ENCODE peak calls at places on chromosome 15, in six cellular contexts. L, V, B, J, E and Y are unnamed samples.

GRCh38 chr15:72786244-72786641 is 2.7 kb upstream of the ADPGK start:
- DNase-seq in L (no peak), V (no peak), B (no peak), J (no peak), E (no peak), Y (no peak)

GRCh38 chr15:25674948-25675347 is 188.2 kb downstream of the ATP10A start:
- DNase-seq in L (no peak), V (peak; percentile 10), B (peak; percentile 91), J (peak; percentile 69), E (no peak), Y (no peak)

GRCh38 chr15:33029247-33029646 is 165.3 kb downstream of the FMN1 start:
- DNase-seq in L (no peak), V (no peak), B (no peak), J (no peak), E (no peak), Y (no peak)

GRCh38 chr15:38699633-38700230 is 135.1 kb upstream of the RASGRP1 start:
- DNase-seq in L (peak; percentile 72), V (peak; percentile 76), B (no peak), J (peak; percentile 43), E (peak; percentile 50), Y (no peak)

GRCh38 chr15:94229591-94230365 is 1.6 kb upstream of the MCTP2 start:
- DNase-seq in L (no peak), V (no peak), B (no peak), J (no peak), E (no peak), Y (no peak)

GRCh38 chr15:78382114-78382886 is 42.1 kb downstream of the CRABP1 start:
- DNase-seq in L (no peak), V (no peak), B (no peak), J (no peak), E (no peak), Y (no peak)

GRCh38 chr15:77642793-77643430 is 10.2 kb upstream of the LINGO1 start:
- DNase-seq in L (no peak), V (peak; percentile 29), B (no peak), J (no peak), E (no peak), Y (no peak)

GRCh38 chr15:76310470-76311070 is 699 bp downstream of the ETFA start:
- DNase-seq in L (no peak), V (no peak), B (no peak), J (no peak), E (peak; percentile 46), Y (no peak)

GRCh38 chr15:70164156-70164900 is 66.6 kb upstream of the TLE3 start:
- DNase-seq in L (no peak), V (no peak), B (peak; percentile 39), J (no peak), E (no peak), Y (no peak)

GRCh38 chr15:71413419-71413818 is 298.1 kb downstream of the THSD4 start:
- DNase-seq in L (no peak), V (no peak), B (no peak), J (no peak), E (no peak), Y (no peak)

GRCh38 chr15:65286069-65286703 is 497 bp downstream of the PARP16 start:
- DNase-seq in L (peak; percentile 49), V (peak; percentile 62), B (no peak), J (no peak), E (no peak), Y (no peak)

GRCh38 chr15:77834276-77834990 is 201.7 kb upstream of the LINGO1 start:
- DNase-seq in L (no peak), V (no peak), B (peak; percentile 7), J (no peak), E (no peak), Y (peak; percentile 27)

GRCh38 chr15:65619636-65620290 is 2.0 kb upstream of the SLC24A1 start:
- DNase-seq in L (no peak), V (no peak), B (no peak), J (no peak), E (no peak), Y (no peak)

GRCh38 chr15:98981851-98982722 is 25.5 kb downstream of the PGPEP1L start:
- DNase-seq in L (no peak), V (no peak), B (no peak), J (no peak), E (no peak), Y (no peak)

GRCh38 chr15:101242999-101243336 is 8.9 kb downstream of the CHSY1 start:
- DNase-seq in L (no peak), V (no peak), B (no peak), J (no peak), E (no peak), Y (peak; percentile 58)

GRCh38 chr15:60840306-60840702 is 361.4 kb upstream of the ICE2 start:
- DNase-seq in L (no peak), V (no peak), B (no peak), J (peak; percentile 25), E (no peak), Y (no peak)

GRCh38 chr15:40274350-40275274 is 8.3 kb downstream of the ANKRD63 start:
- DNase-seq in L (peak; percentile 80), V (peak; percentile 86), B (peak; percentile 90), J (peak; percentile 80), E (peak; percentile 40), Y (peak; percentile 96)

GRCh38 chr15:42679285-42680141 is 57.4 kb downstream of the CDAN1 start:
- DNase-seq in L (no peak), V (no peak), B (no peak), J (peak; percentile 49), E (no peak), Y (no peak)

GRCh38 chr15:66006986-66007385 is 137.7 kb downstream of the RAB11A start:
- DNase-seq in L (no peak), V (no peak), B (no peak), J (no peak), E (peak; percentile 68), Y (no peak)

GRCh38 chr15:47717036-47717611 is at the start of gene SEMA6D:
- DNase-seq in L (peak; percentile 77), V (peak; percentile 72), B (peak; percentile 77), J (peak; percentile 77), E (peak; percentile 15), Y (peak; percentile 77)

GRCh38 chr15:25176991-25177954 is 222.5 kb downstream of the SNRPN start:
- DNase-seq in L (peak; percentile 9), V (peak; percentile 2), B (peak; percentile 58), J (peak; percentile 15), E (no peak), Y (peak; percentile 51)

GRCh38 chr15:29913528-29914135 is 91.4 kb upstream of the TJP1 start:
- DNase-seq in L (no peak), V (no peak), B (no peak), J (no peak), E (no peak), Y (no peak)
- TF ChIP-seq POLR2A in L (no peak), V (no peak), B (no peak), J (no peak), E (no peak), Y (no peak)

DNA sequence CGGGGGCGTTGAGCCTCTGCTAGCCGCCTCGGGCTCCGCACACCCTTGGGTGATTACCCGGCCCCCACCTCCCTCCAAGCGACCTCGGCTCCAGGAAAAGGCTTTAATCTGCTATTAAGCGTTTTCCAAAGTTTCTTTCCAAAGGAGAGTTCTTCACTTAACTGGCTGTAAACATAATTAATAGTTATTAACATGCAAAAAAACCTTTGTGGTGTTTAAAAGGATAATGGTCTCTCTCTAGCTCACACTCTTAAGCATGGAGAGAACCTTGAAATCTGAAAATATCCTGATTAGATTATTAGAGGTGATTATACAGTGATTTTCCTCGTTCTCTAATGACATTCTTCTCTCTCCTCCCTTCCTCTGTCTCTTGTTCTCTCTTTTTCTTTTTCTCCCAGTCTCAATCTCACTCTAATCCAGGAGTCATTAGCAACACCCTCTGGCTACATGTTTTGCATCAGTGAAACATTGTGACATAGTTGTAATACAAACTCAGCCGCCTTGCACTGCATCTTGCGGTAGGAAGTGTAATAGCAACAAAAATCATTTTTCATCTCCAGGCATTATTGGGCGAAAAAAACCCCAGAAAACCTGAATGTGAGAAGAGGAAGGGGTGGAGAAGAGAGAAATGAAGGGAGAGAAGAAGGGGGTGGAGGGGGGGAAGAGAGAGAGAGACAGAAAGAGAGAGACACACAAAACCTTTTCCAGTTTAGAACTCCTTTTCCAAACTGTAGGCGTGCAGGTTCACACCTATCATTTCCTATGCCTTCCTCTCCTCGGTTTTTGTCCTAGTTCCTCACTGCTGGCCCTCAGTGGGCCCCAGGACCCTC is 24.4 kb downstream of the NR2F2 start:
- DNase-seq in L (no peak), V (no peak), B (no peak), J (no peak), E (peak; percentile 79), Y (no peak)
- H3K27ac ChIP-seq in L (peak overlapping the region; percentile 48), V (peak overlapping the region; percentile 77), B (peak overlapping the region; percentile 81), J (peak overlapping the region; percentile 92), E (peak overlapping the region; percentile 58), Y (peak overlapping the region; percentile 91)

DNA sequence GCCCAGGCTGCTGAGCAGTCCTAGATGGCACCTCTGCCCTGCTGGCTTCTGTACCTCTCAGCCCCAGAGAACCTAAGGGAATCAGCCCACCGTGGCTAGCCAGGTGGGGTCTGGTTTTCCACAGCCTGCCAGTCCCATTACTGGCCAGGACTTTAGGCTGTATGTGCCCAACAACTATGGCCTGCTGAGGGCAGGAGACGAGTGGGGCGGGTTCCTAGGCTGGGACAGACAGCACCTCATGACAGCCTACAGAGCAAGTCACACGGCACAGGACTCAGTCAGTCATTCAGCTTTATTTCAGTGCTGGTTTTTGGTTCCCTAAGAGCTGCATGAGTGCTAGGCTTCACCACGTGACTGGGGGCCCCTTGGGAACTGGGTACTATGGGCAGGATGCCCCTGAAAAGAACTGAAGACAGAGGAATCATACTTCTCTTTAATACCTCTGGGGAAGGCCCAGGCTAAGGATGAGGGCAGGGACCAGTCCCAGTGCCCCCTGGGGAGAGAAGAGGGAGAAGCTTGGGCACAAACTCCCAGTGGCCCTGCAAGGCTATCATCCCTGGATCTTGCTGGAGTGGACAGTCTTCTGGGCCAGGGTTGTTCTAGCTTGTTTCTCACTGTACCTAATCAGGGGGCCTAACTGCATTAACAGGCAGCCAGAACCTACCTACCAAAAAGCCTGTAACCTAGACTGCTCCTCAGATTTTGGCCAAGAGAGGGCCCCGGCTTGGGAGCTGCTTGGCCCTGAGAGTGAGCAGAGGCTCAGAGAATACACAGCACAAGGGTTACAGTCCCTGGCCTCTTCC is 14.8 kb downstream of the CLK3 start:
- DNase-seq in L (no peak), V (no peak), B (no peak), J (no peak), E (no peak), Y (peak; percentile 90)
- TF ChIP-seq POLR2A in L (no peak), V (no peak), B (no peak), J (no peak), E (no peak), Y (no peak)

DNA sequence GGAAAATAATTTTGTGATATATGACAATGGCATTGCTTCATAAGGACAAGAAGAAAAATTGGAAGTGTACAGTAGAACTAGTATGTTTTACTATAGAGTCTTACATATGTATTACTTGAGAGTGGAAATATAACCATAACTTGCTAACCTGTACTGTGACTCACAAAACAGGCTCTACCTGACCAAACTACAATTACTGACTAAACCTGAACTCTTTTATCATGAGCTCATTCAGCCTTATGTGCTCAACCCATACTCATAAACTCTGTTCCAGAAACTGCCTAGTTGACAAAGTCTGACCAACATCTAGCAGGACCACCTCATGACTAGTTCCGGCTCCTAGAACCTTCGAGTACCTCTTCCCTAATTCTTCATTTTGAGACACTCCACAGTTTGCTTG is 6.3 kb downstream of the CDIN1 start:
- DNase-seq in L (no peak), V (no peak), B (no peak), J (no peak), E (no peak), Y (no peak)
- H3K27ac ChIP-seq in L (no peak overlapping the region), V (no peak overlapping the region), B (no peak overlapping the region), J (peak overlapping the region; percentile 79), E (no peak overlapping the region), Y (no peak overlapping the region)

GRCh38 chr15:34588046-34588674 is 4.7 kb upstream of the GOLGA8B start:
- DNase-seq in L (peak; percentile 70), V (peak; percentile 64), B (peak; percentile 84), J (peak; percentile 62), E (peak; percentile 71), Y (peak; percentile 66)
- TF ChIP-seq POLR2A in L (peak; percentile 59), V (no peak), B (peak; percentile 23), J (no peak), E (peak; percentile 72), Y (no peak)